ENCODE peak calls at places on chromosome X, in six cellular contexts. A is GM12878, G is HepG2, D is H1, W is HCT116, R is K562. B is an unnamed sample.

GRCh38 chrX:153646620-153647373 is at the start of gene DUSP9:
- DNase-seq in A (no peak), G (peak), D (no peak), W (no peak), R (peak), B (no peak)

GRCh38 chrX:45952030-45952429 is 593.2 kb downstream of the ZNF674 start:
- DNase-seq in A (no peak), G (no peak), D (no peak), W (no peak), R (no peak), B (no peak)

GRCh38 chrX:9525511-9526248 is 60.8 kb downstream of the TBL1X start:
- DNase-seq in A (no peak), G (no peak), D (no peak), W (no peak), R (no peak), B (no peak)

GRCh38 chrX:13266641-13267420 is 53.0 kb downstream of the ATXN3L start:
- DNase-seq in A (no peak), G (no peak), D (no peak), W (no peak), R (no peak), B (no peak)

GRCh38 chrX:103941201-103941975 is 21.0 kb upstream of the TMSB15B start:
- DNase-seq in A (no peak), G (no peak), D (no peak), W (no peak), R (peak), B (no peak)

GRCh38 chrX:109533631-109534030 is 3.0 kb upstream of the NXT2 start:
- DNase-seq in A (no peak), G (no peak), D (no peak), W (no peak), R (no peak), B (no peak)

GRCh38 chrX:341541-342101 is 23.0 kb upstream of the GTPBP6 start:
- DNase-seq in A (no peak), G (no peak), D (peak), W (no peak), R (no peak), B (no peak)

GRCh38 chrX:124984140-124984813 is 335.4 kb upstream of the TEX13C start:
- DNase-seq in A (no peak), G (no peak), D (no peak), W (no peak), R (no peak), B (no peak)

GRCh38 chrX:55638933-55639332 is 15.7 kb downstream of the FOXR2 start:
- DNase-seq in A (no peak), G (no peak), D (no peak), W (no peak), R (no peak), B (no peak)

GRCh38 chrX:143429021-143429570 is 88.2 kb downstream of the SPANXN3 start:
- DNase-seq in A (no peak), G (no peak), D (no peak), W (no peak), R (no peak), B (no peak)

GRCh38 chrX:26788402-26788998 is 572.5 kb downstream of the MAGEB5 start:
- DNase-seq in A (no peak), G (no peak), D (no peak), W (no peak), R (no peak), B (no peak)
- TF ChIP-seq ZNF274 in A (no peak), G (no peak), D (no peak), W (no peak), R (no peak), B (no peak)

GRCh38 chrX:63488546-63489373 is 137.6 kb upstream of the SPIN4 start:
- DNase-seq in A (no peak), G (no peak), D (no peak), W (no peak), R (no peak), B (no peak)
- TF ChIP-seq YY1 in A (no peak), G (no peak), D (no peak), W (no peak), R (no peak), B (no peak)

GRCh38 chrX:148049441-148049840 is 68.3 kb downstream of the FMR1NB start:
- DNase-seq in A (no peak), G (peak), D (no peak), W (peak), R (peak), B (peak)

GRCh38 chrX:148047216-148047615 is 66.1 kb downstream of the FMR1NB start:
- DNase-seq in A (no peak), G (no peak), D (no peak), W (no peak), R (no peak), B (no peak)

GRCh38 chrX:148043456-148043855 is 62.3 kb downstream of the FMR1NB start:
- DNase-seq in A (no peak), G (no peak), D (no peak), W (no peak), R (no peak), B (no peak)
- TF ChIP-seq ZNF274 in A (no peak), G (no peak), D (no peak), W (no peak), R (no peak), B (no peak)

DNA sequence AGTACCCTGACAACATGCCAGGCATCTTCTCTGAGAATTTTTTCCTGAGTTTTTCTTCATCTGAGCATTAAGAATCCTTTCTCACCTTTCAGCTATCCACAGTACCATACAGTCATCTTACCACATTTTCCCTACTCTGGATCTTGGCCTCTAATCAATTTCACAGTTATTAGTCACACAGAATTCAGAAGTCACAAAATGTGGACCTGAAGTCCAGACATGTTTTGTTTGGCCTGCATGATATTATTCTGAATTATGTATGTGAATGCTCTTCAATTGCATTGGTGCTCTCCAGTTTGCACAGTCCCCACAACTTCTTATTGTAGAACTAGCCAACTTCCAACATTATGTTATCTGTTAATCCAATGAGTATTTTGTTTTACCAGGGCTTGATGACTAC is 102.3 kb upstream of the GRIA3 start:
- DNase-seq in A (no peak), G (no peak), D (no peak), W (no peak), R (no peak), B (no peak)
- TF ChIP-seq YY1 in A (no peak), G (no peak), D (no peak), W (no peak), R (no peak), B (no peak)

GRCh38 chrX:126655061-126655460 is 102.4 kb upstream of the DCAF12L1 start:
- DNase-seq in A (no peak), G (no peak), D (no peak), W (no peak), R (no peak), B (no peak)
- TF ChIP-seq ZNF274 in A (no peak), G (no peak), D (no peak), W (no peak), R (no peak), B (no peak)

GRCh38 chrX:118574666-118575065 is 79.1 kb downstream of the DOCK11 start:
- DNase-seq in A (no peak), G (no peak), D (no peak), W (no peak), R (no peak), B (no peak)

GRCh38 chrX:118577041-118577440 is 81.4 kb downstream of the DOCK11 start:
- DNase-seq in A (no peak), G (peak), D (no peak), W (no peak), R (no peak), B (no peak)

GRCh38 chrX:118570209-118570608 is 74.6 kb downstream of the DOCK11 start:
- DNase-seq in A (no peak), G (no peak), D (no peak), W (no peak), R (no peak), B (no peak)

GRCh38 chrX:118569676-118570075 is 74.1 kb downstream of the DOCK11 start:
- DNase-seq in A (no peak), G (no peak), D (no peak), W (no peak), R (no peak), B (no peak)

GRCh38 chrX:118571829-118572228 is 76.2 kb downstream of the DOCK11 start:
- DNase-seq in A (no peak), G (peak), D (no peak), W (no peak), R (no peak), B (no peak)
- TF ChIP-seq YY1 in A (no peak), G (no peak), D (no peak), W (no peak), R (no peak), B (no peak)

GRCh38 chrX:30949554-30949953 is 60.5 kb upstream of the TAB3 start:
- DNase-seq in A (no peak), G (no peak), D (no peak), W (no peak), R (no peak), B (no peak)
- TF ChIP-seq ZNF274 in A (no peak), G (no peak), D (no peak), W (no peak), R (no peak), B (no peak)